ENCODE peak calls at places on chromosomes 12 and 14, in ten cellular contexts. A, K, D, I, Y, W, R, L, N and S are unnamed samples.

GRCh38 chr12:6476496-6476895 is 6.0 kb upstream of the VAMP1 start:
- DNase-seq in A (no peak), K (no peak), D (no peak), I (no peak), Y (peak), W (peak), R (no peak), L (no peak), N (no peak), S (peak)

GRCh38 chr14:69921052-69921451 is 41.8 kb downstream of the SMOC1 start:
- DNase-seq in A (no peak), K (no peak), D (no peak), I (no peak), Y (peak), W (peak), R (no peak), L (no peak), N (no peak), S (peak)

GRCh38 chr14:23160924-23161522 is 22.4 kb downstream of the SLC7A8 start:
- DNase-seq in A (peak), K (peak), D (no peak), I (no peak), Y (peak), W (peak), R (peak), L (no peak), N (peak), S (peak)

GRCh38 chr12:105672576-105672975 is 342.1 kb downstream of the C12orf75 start:
- DNase-seq in A (no peak), K (no peak), D (no peak), I (peak), Y (no peak), W (no peak), R (no peak), L (no peak), N (no peak), S (no peak)

GRCh38 chr12:34218193-34219045 is 196.1 kb downstream of the ALG10 start:
- DNase-seq in A (peak), K (peak), D (peak), I (peak), Y (peak), W (peak), R (peak), L (peak), N (peak), S (peak)

GRCh38 chr12:57610553-57611115 is 601 bp upstream of the ARHGEF25 start:
- DNase-seq in A (no peak), K (no peak), D (no peak), I (peak), Y (no peak), W (no peak), R (no peak), L (no peak), N (no peak), S (no peak)

GRCh38 chr12:122336015-122336946 is 70.0 kb upstream of the VPS33A start:
- DNase-seq in A (no peak), K (peak), D (no peak), I (peak), Y (peak), W (peak), R (no peak), L (no peak), N (peak), S (no peak)

GRCh38 chr14:54881235-54881760 is 21.3 kb downstream of the GCH1 start:
- DNase-seq in A (no peak), K (no peak), D (no peak), I (no peak), Y (peak), W (peak), R (peak), L (no peak), N (no peak), S (peak)

GRCh38 chr14:101082436-101083384 is 179.2 kb upstream of the RTL1 start:
- DNase-seq in A (peak), K (no peak), D (no peak), I (no peak), Y (no peak), W (no peak), R (no peak), L (no peak), N (peak), S (no peak)

GRCh38 chr14:28785096-28785952 is 18.7 kb downstream of the FOXG1 start:
- DNase-seq in A (no peak), K (no peak), D (no peak), I (no peak), Y (peak), W (peak), R (no peak), L (peak), N (peak), S (no peak)

GRCh38 chr12:50505386-50505827 is 622 bp downstream of the DIP2B start:
- DNase-seq in A (peak), K (no peak), D (no peak), I (peak), Y (peak), W (no peak), R (peak), L (no peak), N (no peak), S (peak)

GRCh38 chr14:72850360-72850759 is 43.5 kb downstream of the DPF3 start:
- DNase-seq in A (no peak), K (no peak), D (no peak), I (no peak), Y (no peak), W (no peak), R (no peak), L (no peak), N (no peak), S (no peak)

GRCh38 chr12:27982380-27982779 is 9.8 kb upstream of the PTHLH start:
- DNase-seq in A (no peak), K (no peak), D (no peak), I (no peak), Y (peak), W (no peak), R (no peak), L (no peak), N (no peak), S (no peak)

GRCh38 chr12:62260733-62261683 is 804 bp downstream of the USP15 start:
- DNase-seq in A (no peak), K (peak), D (peak), I (peak), Y (peak), W (peak), R (peak), L (no peak), N (no peak), S (peak)
- H3K4me3 ChIP-seq in A (peak), K (peak), D (peak), I (peak), Y (peak), W (peak), R (peak), L (peak), N (peak), S (peak)

DNA sequence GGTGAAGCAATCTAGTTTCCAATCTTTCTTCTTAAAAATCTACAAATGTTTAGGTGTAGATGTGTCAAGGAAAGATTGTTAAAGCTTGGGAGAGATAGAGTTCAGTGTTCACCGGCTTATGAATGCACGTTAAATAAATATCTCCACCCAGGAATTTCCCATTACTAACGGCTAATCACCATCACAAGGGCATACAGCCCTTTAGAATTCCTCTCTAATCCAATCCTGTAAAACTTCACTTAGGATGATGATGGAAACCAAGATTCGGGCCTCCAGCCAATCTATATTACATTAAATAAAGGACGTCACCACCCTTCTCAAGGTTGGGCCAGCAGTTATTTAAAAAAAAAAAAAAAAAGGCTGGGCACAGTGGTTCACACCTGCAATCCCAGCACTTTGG is 23.3 kb downstream of the DUSP16 start:
- DNase-seq in A (no peak), K (peak), D (no peak), I (no peak), Y (no peak), W (peak), R (no peak), L (no peak), N (no peak), S (no peak)
- H3K27ac ChIP-seq in A (no peak), K (peak), D (no peak), I (no peak), Y (no peak), W (no peak), R (no peak), L (no peak), N (no peak), S (no peak)

DNA sequence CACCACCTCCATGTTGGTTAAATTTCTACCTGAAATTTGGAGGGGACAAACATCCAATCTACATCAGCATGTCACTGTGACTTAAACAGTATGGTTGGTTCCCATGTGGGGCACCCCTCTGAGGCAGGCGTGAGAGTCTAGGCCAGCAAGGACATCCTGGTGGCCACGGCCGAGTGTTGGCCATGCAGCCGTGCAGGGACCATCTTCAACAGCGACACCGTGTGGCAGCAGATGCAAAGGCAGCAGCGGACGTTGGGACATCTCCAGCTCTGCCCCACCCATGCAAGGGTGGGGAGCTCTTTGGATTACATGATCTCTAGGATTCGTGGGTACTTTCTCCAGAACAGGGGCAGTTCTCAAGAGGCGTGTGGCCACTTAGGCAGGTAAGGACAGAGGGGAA is 49.8 kb downstream of the NOC4L start:
- DNase-seq in A (no peak), K (peak), D (no peak), I (no peak), Y (no peak), W (no peak), R (no peak), L (no peak), N (peak), S (no peak)
- TF ChIP-seq CTCF in A (no peak), K (peak), D (no peak), I (peak), Y (no peak), W (no peak), R (no peak), L (no peak), N (peak), S (peak)

GRCh38 chr12:99984271-99985128 is at the start of gene ANKS1B:
- DNase-seq in A (no peak), K (peak), D (no peak), I (peak), Y (peak), W (peak), R (peak), L (peak), N (peak), S (no peak)

GRCh38 chr12:99983721-99984258 is 946 bp downstream of the ANKS1B start:
- DNase-seq in A (no peak), K (peak), D (no peak), I (peak), Y (no peak), W (no peak), R (no peak), L (peak), N (no peak), S (no peak)

GRCh38 chr12:99985129-99985570 is 414 bp upstream of the ANKS1B start:
- DNase-seq in A (no peak), K (no peak), D (no peak), I (no peak), Y (peak), W (no peak), R (no peak), L (no peak), N (no peak), S (no peak)

GRCh38 chr12:99981639-99982190 is 3.0 kb downstream of the ANKS1B start:
- DNase-seq in A (no peak), K (no peak), D (no peak), I (no peak), Y (no peak), W (no peak), R (no peak), L (no peak), N (no peak), S (no peak)

GRCh38 chr12:99985631-99986030 is 895 bp upstream of the ANKS1B start:
- DNase-seq in A (no peak), K (no peak), D (no peak), I (no peak), Y (no peak), W (no peak), R (no peak), L (no peak), N (no peak), S (no peak)
- H3K4me3 ChIP-seq in A (no peak), K (peak), D (peak), I (peak), Y (peak), W (no peak), R (peak), L (peak), N (peak), S (no peak)

GRCh38 chr12:111436266-111436665 is 30.5 kb downstream of the SH2B3 start:
- DNase-seq in A (no peak), K (no peak), D (no peak), I (no peak), Y (no peak), W (no peak), R (no peak), L (no peak), N (peak), S (no peak)
- H3K27ac ChIP-seq in A (peak), K (no peak), D (peak), I (no peak), Y (no peak), W (no peak), R (no peak), L (peak), N (no peak), S (no peak)

GRCh38 chr12:115255962-115256361 is 572.0 kb upstream of the TBX3 start:
- DNase-seq in A (no peak), K (no peak), D (no peak), I (no peak), Y (no peak), W (no peak), R (no peak), L (no peak), N (no peak), S (no peak)
- TF ChIP-seq CTCF in A (no peak), K (no peak), D (no peak), I (no peak), Y (no peak), W (no peak), R (no peak), L (no peak), N (no peak), S (no peak)

GRCh38 chr14:103189481-103190470 is 66.5 kb downstream of the TNFAIP2 start:
- DNase-seq in A (no peak), K (no peak), D (no peak), I (no peak), Y (no peak), W (no peak), R (no peak), L (no peak), N (no peak), S (no peak)
- H3K4me3 ChIP-seq in A (no peak), K (no peak), D (no peak), I (no peak), Y (no peak), W (no peak), R (no peak), L (peak), N (no peak), S (no peak)

DNA sequence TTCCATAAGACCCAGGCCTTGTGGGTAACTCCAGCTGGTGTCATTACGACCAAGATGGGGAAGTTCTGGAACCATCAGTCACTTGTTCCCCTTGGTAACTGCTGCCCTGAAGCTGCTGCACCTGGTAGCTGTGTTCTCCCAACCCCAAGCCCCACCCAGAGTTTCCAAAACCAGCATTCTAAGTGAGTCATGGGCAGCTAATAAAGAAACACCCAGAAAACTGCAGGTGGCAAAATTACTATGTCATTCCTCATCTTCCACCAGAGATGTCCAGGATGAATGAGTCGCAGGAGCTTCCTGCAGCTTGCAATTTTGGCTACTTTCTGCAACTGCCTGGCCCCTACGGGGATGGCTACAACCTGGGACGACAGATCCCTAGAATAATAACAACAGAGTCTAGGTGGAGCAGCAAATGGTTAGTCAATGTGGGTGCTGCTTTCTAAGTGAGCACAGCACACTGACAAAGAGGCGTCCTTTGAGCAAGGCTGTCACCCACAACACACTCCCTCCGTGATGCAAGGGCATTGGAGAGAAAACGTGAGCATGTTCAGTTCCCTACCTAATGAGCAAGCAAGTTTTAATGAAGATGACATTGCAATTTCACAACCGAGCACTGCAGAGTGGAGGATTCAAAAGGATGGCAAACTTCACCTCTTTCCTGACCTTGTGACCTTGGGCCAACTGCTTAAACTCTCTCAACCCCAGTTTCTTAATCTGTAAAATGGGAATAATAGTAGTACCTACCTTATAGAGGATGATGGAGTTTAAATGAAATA is 301.4 kb upstream of the NOS1 start:
- DNase-seq in A (no peak), K (no peak), D (no peak), I (no peak), Y (peak), W (no peak), R (no peak), L (no peak), N (no peak), S (no peak)
- H3K27ac ChIP-seq in A (no peak), K (peak), D (no peak), I (no peak), Y (no peak), W (no peak), R (no peak), L (no peak), N (no peak), S (no peak)